ENCODE peak calls at places on chromosomes 6 and 20, in nine cellular contexts. One of them, this sample, is unnamed.

GRCh38 chr6:129309154-129309553 is 400.8 kb downstream of the ARHGAP18 start:
- DNase-seq in heart left ventricle: no peak
- DNase-seq in AG09309: no peak
- DNase-seq in BJ: no peak
- DNase-seq in HFFc6: no peak
- DNase-seq in A549: no peak
- DNase-seq in HCT116: no peak
- DNase-seq in fibroblast of pulmonary artery: no peak
- DNase-seq in stomach: no peak
- DNase-seq in this sample: no peak

GRCh38 chr6:43668151-43669028 is 19.2 kb downstream of the MRPS18A start:
- DNase-seq in heart left ventricle: peak
- DNase-seq in AG09309: no peak
- DNase-seq in BJ: no peak
- DNase-seq in HFFc6: peak
- DNase-seq in A549: peak
- DNase-seq in HCT116: peak
- DNase-seq in fibroblast of pulmonary artery: peak
- DNase-seq in stomach: peak
- DNase-seq in this sample: peak

GRCh38 chr20:35909176-35909575 is 45.1 kb downstream of the SCAND1 start:
- DNase-seq in heart left ventricle: no peak
- DNase-seq in AG09309: no peak
- DNase-seq in BJ: no peak
- DNase-seq in HFFc6: no peak
- DNase-seq in A549: no peak
- DNase-seq in HCT116: no peak
- DNase-seq in fibroblast of pulmonary artery: no peak
- DNase-seq in stomach: no peak
- DNase-seq in this sample: no peak

GRCh38 chr6:161031721-161032495 is 40.3 kb downstream of the MAP3K4 start:
- DNase-seq in heart left ventricle: no peak
- DNase-seq in AG09309: no peak
- DNase-seq in BJ: peak
- DNase-seq in HFFc6: peak
- DNase-seq in A549: no peak
- DNase-seq in HCT116: no peak
- DNase-seq in fibroblast of pulmonary artery: peak
- DNase-seq in stomach: no peak
- DNase-seq in this sample: no peak

GRCh38 chr6:113488061-113488460 is 369.1 kb upstream of the MARCKS start:
- DNase-seq in heart left ventricle: no peak
- DNase-seq in AG09309: no peak
- DNase-seq in BJ: no peak
- DNase-seq in HFFc6: peak
- DNase-seq in A549: no peak
- DNase-seq in HCT116: no peak
- DNase-seq in fibroblast of pulmonary artery: peak
- DNase-seq in stomach: no peak
- DNase-seq in this sample: no peak

GRCh38 chr6:7879980-7880717 is 30.4 kb downstream of the TXNDC5 start:
- DNase-seq in heart left ventricle: no peak
- DNase-seq in AG09309: no peak
- DNase-seq in BJ: no peak
- DNase-seq in HFFc6: no peak
- DNase-seq in A549: no peak
- DNase-seq in HCT116: no peak
- DNase-seq in fibroblast of pulmonary artery: no peak
- DNase-seq in stomach: no peak
- DNase-seq in this sample: no peak

GRCh38 chr6:81171991-81172740 is 580.3 kb downstream of the TENT5A start:
- DNase-seq in heart left ventricle: no peak
- DNase-seq in AG09309: no peak
- DNase-seq in BJ: no peak
- DNase-seq in HFFc6: peak
- DNase-seq in A549: no peak
- DNase-seq in HCT116: peak
- DNase-seq in fibroblast of pulmonary artery: peak
- DNase-seq in stomach: no peak
- DNase-seq in this sample: no peak

GRCh38 chr6:79157961-79158644 is 76.4 kb downstream of the HMGN3 start:
- DNase-seq in heart left ventricle: no peak
- DNase-seq in AG09309: no peak
- DNase-seq in BJ: no peak
- DNase-seq in HFFc6: no peak
- DNase-seq in A549: no peak
- DNase-seq in HCT116: no peak
- DNase-seq in fibroblast of pulmonary artery: no peak
- DNase-seq in stomach: no peak
- DNase-seq in this sample: no peak

GRCh38 chr6:36625161-36625919 is 31.2 kb downstream of the SRSF3 start:
- DNase-seq in heart left ventricle: no peak
- DNase-seq in AG09309: peak
- DNase-seq in BJ: peak
- DNase-seq in HFFc6: peak
- DNase-seq in A549: no peak
- DNase-seq in HCT116: no peak
- DNase-seq in fibroblast of pulmonary artery: peak
- DNase-seq in stomach: peak
- DNase-seq in this sample: no peak

GRCh38 chr6:156791261-156791850 is 14.2 kb downstream of the ARID1B start:
- DNase-seq in heart left ventricle: no peak
- DNase-seq in AG09309: no peak
- DNase-seq in BJ: no peak
- DNase-seq in HFFc6: no peak
- DNase-seq in A549: no peak
- DNase-seq in HCT116: no peak
- DNase-seq in fibroblast of pulmonary artery: peak
- DNase-seq in stomach: no peak
- DNase-seq in this sample: no peak

GRCh38 chr6:163585932-163586437 is 171.5 kb downstream of the QKI start:
- DNase-seq in heart left ventricle: peak
- DNase-seq in AG09309: peak
- DNase-seq in BJ: peak
- DNase-seq in HFFc6: peak
- DNase-seq in A549: peak
- DNase-seq in HCT116: peak
- DNase-seq in fibroblast of pulmonary artery: peak
- DNase-seq in stomach: no peak
- DNase-seq in this sample: no peak

GRCh38 chr6:4379958-4380357 is 244.6 kb upstream of the ECI2 start:
- DNase-seq in heart left ventricle: no peak
- DNase-seq in AG09309: no peak
- DNase-seq in BJ: no peak
- DNase-seq in HFFc6: no peak
- DNase-seq in A549: no peak
- DNase-seq in HCT116: no peak
- DNase-seq in fibroblast of pulmonary artery: no peak
- DNase-seq in stomach: no peak
- DNase-seq in this sample: no peak
- TF ChIP-seq CTCF in heart left ventricle: no peak
- TF ChIP-seq CTCF in AG09309: no peak
- TF ChIP-seq CTCF in BJ: no peak
- TF ChIP-seq CTCF in HFFc6: no peak
- TF ChIP-seq CTCF in A549: no peak
- TF ChIP-seq CTCF in HCT116: no peak
- TF ChIP-seq CTCF in fibroblast of pulmonary artery: no peak
- TF ChIP-seq CTCF in stomach: no peak
- TF ChIP-seq CTCF in this sample: no peak

GRCh38 chr20:934186-934840 is 18.2 kb upstream of the ANGPT4 start:
- DNase-seq in heart left ventricle: no peak
- DNase-seq in AG09309: no peak
- DNase-seq in BJ: no peak
- DNase-seq in HFFc6: no peak
- DNase-seq in A549: no peak
- DNase-seq in HCT116: no peak
- DNase-seq in fibroblast of pulmonary artery: no peak
- DNase-seq in stomach: no peak
- DNase-seq in this sample: no peak
- TF ChIP-seq CTCF in heart left ventricle: no peak
- TF ChIP-seq CTCF in AG09309: no peak
- TF ChIP-seq CTCF in BJ: no peak
- TF ChIP-seq CTCF in HFFc6: no peak
- TF ChIP-seq CTCF in A549: no peak
- TF ChIP-seq CTCF in HCT116: no peak
- TF ChIP-seq CTCF in fibroblast of pulmonary artery: no peak
- TF ChIP-seq CTCF in stomach: no peak
- TF ChIP-seq CTCF in this sample: no peak

DNA sequence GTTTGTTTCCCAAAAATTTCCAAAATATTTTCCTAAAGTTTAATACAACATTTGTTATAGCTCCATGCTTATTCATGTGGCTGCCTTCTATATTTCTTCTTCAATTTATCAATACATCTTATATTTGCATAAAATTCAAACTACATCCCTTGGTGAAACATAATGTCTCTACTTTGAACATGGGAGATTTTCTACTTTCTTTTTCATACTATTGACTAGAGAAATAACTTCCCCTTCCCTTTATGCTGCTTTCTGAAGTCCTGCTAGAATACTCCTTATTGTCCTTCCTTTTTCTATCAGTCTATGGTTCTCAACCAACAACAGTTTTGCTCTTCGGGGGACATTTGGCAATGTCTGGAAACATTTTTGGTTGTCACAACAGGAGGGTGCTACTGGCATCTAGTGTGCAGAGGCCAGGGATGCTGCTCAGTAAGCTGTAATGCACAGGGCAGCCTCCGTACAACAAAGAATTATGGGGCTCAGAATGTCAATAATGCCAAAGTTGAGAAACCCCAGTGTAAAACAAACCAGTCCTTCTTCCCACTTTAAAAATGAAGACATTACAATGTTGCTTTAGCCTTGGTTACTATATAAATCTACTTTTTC is 29.9 kb downstream of the MKKS start:
- DNase-seq in heart left ventricle: no peak
- DNase-seq in AG09309: no peak
- DNase-seq in BJ: no peak
- DNase-seq in HFFc6: no peak
- DNase-seq in A549: peak
- DNase-seq in HCT116: no peak
- DNase-seq in fibroblast of pulmonary artery: no peak
- DNase-seq in stomach: no peak
- DNase-seq in this sample: no peak
- TF ChIP-seq CTCF in heart left ventricle: no peak
- TF ChIP-seq CTCF in AG09309: no peak
- TF ChIP-seq CTCF in BJ: no peak
- TF ChIP-seq CTCF in HFFc6: no peak
- TF ChIP-seq CTCF in A549: no peak
- TF ChIP-seq CTCF in HCT116: no peak
- TF ChIP-seq CTCF in fibroblast of pulmonary artery: no peak
- TF ChIP-seq CTCF in stomach: no peak
- TF ChIP-seq CTCF in this sample: no peak

GRCh38 chr20:39674842-39675241 is 712.7 kb downstream of the DHX35 start:
- DNase-seq in heart left ventricle: no peak
- DNase-seq in AG09309: no peak
- DNase-seq in BJ: no peak
- DNase-seq in HFFc6: no peak
- DNase-seq in A549: no peak
- DNase-seq in HCT116: no peak
- DNase-seq in fibroblast of pulmonary artery: no peak
- DNase-seq in stomach: no peak
- DNase-seq in this sample: no peak

GRCh38 chr20:39670987-39671386 is 708.8 kb downstream of the DHX35 start:
- DNase-seq in heart left ventricle: no peak
- DNase-seq in AG09309: no peak
- DNase-seq in BJ: no peak
- DNase-seq in HFFc6: no peak
- DNase-seq in A549: no peak
- DNase-seq in HCT116: no peak
- DNase-seq in fibroblast of pulmonary artery: no peak
- DNase-seq in stomach: no peak
- DNase-seq in this sample: no peak

GRCh38 chr20:39676236-39676635 is 714.1 kb downstream of the DHX35 start:
- DNase-seq in heart left ventricle: no peak
- DNase-seq in AG09309: no peak
- DNase-seq in BJ: no peak
- DNase-seq in HFFc6: no peak
- DNase-seq in A549: no peak
- DNase-seq in HCT116: no peak
- DNase-seq in fibroblast of pulmonary artery: no peak
- DNase-seq in stomach: no peak
- DNase-seq in this sample: no peak

GRCh38 chr20:39676857-39677351 is 714.8 kb downstream of the DHX35 start:
- DNase-seq in heart left ventricle: no peak
- DNase-seq in AG09309: no peak
- DNase-seq in BJ: no peak
- DNase-seq in HFFc6: no peak
- DNase-seq in A549: peak
- DNase-seq in HCT116: no peak
- DNase-seq in fibroblast of pulmonary artery: peak
- DNase-seq in stomach: no peak
- DNase-seq in this sample: no peak
- TF ChIP-seq CTCF in heart left ventricle: no peak
- TF ChIP-seq CTCF in AG09309: peak
- TF ChIP-seq CTCF in BJ: peak
- TF ChIP-seq CTCF in HFFc6: no peak
- TF ChIP-seq CTCF in A549: peak
- TF ChIP-seq CTCF in HCT116: peak
- TF ChIP-seq CTCF in fibroblast of pulmonary artery: peak
- TF ChIP-seq CTCF in stomach: no peak
- TF ChIP-seq CTCF in this sample: peak